ENCODE peak calls at places on chromosomes 12 and 14, in eight cellular contexts. O, C, U, K, H, L, I and B are unnamed samples.

GRCh38 chr14:67987596-67987995 is 168.0 kb downstream of the RAD51B start:
- DNase-seq in O (no peak), C (no peak), U (no peak), K (no peak), H (no peak), L (no peak), I (peak), B (peak)

GRCh38 chr12:113569841-113570240 is 98.2 kb upstream of the LHX5 start:
- DNase-seq in O (no peak), C (no peak), U (no peak), K (no peak), H (no peak), L (no peak), I (no peak), B (no peak)

GRCh38 chr14:72608391-72609204 is 285.3 kb downstream of the DPF3 start:
- DNase-seq in O (peak), C (no peak), U (no peak), K (peak), H (no peak), L (no peak), I (peak), B (peak)

GRCh38 chr12:92124708-92125067 is 21.0 kb downstream of the BTG1 start:
- DNase-seq in O (no peak), C (no peak), U (no peak), K (no peak), H (no peak), L (no peak), I (no peak), B (no peak)

GRCh38 chr14:51529731-51530130 is 122.0 kb upstream of the FRMD6 start:
- DNase-seq in O (no peak), C (no peak), U (no peak), K (no peak), H (no peak), L (no peak), I (no peak), B (no peak)

GRCh38 chr14:87312138-87312537 is 680.8 kb downstream of the GALC start:
- DNase-seq in O (no peak), C (no peak), U (no peak), K (no peak), H (no peak), L (no peak), I (no peak), B (no peak)

GRCh38 chr14:45112886-45113772 is 21.2 kb downstream of the FKBP3 start:
- DNase-seq in O (peak), C (peak), U (no peak), K (no peak), H (no peak), L (no peak), I (peak), B (no peak)

GRCh38 chr14:92801917-92802316 is 7.8 kb downstream of the GOLGA5 start:
- DNase-seq in O (no peak), C (no peak), U (no peak), K (no peak), H (no peak), L (no peak), I (no peak), B (no peak)

GRCh38 chr12:123532808-123533649 is 490 bp downstream of the RILPL1 start:
- DNase-seq in O (peak), C (peak), U (peak), K (no peak), H (no peak), L (no peak), I (no peak), B (peak)